ENCODE peak calls at places on chromosomes 4 and X, in four cellular contexts. One of them, this sample, is unnamed.

GRCh38 chr4:22491939-22492338 is 23.9 kb downstream of the ADGRA3 start:
- DNase-seq in A549: no peak
- DNase-seq in K562: no peak
- DNase-seq in HepG2: no peak
- DNase-seq in this sample: no peak

GRCh38 chr4:92994727-92995126 is 691.0 kb downstream of the GRID2 start:
- DNase-seq in K562: no peak
- DNase-seq in A549: no peak
- DNase-seq in HepG2: no peak
- DNase-seq in this sample: no peak

GRCh38 chr4:165965503-165965902 is 92.5 kb downstream of the TLL1 start:
- DNase-seq in K562: no peak
- DNase-seq in HepG2: peak
- DNase-seq in A549: no peak
- DNase-seq in this sample: no peak

GRCh38 chrX:108270280-108270679 is 167.9 kb downstream of the COL4A6 start:
- DNase-seq in A549: peak
- DNase-seq in HepG2: no peak
- DNase-seq in K562: no peak
- DNase-seq in this sample: no peak

GRCh38 chr4:110361921-110362320 is 114.0 kb upstream of the ENPEP start:
- DNase-seq in K562: no peak
- DNase-seq in A549: no peak
- DNase-seq in HepG2: no peak
- DNase-seq in this sample: no peak

GRCh38 chr4:152437561-152437960 is 98.3 kb downstream of the FBXW7 start:
- DNase-seq in K562: no peak
- DNase-seq in HepG2: no peak
- DNase-seq in A549: no peak
- DNase-seq in this sample: no peak

GRCh38 chrX:103253608-103254007 is 1.3 kb downstream of the TCEAL8 start:
- DNase-seq in K562: peak
- DNase-seq in HepG2: no peak
- DNase-seq in A549: no peak
- DNase-seq in this sample: no peak

GRCh38 chr4:148203056-148203898 is 238.9 kb downstream of the NR3C2 start:
- DNase-seq in HepG2: no peak
- DNase-seq in A549: no peak
- DNase-seq in K562: no peak
- DNase-seq in this sample: no peak

GRCh38 chrX:45196701-45197100 is 4.0 kb downstream of the DIPK2B start:
- DNase-seq in A549: no peak
- DNase-seq in HepG2: no peak
- DNase-seq in K562: no peak
- DNase-seq in this sample: no peak

GRCh38 chr4:111807556-111807955 is 337.7 kb upstream of the FAM241A start:
- DNase-seq in HepG2: no peak
- DNase-seq in K562: no peak
- DNase-seq in A549: no peak
- DNase-seq in this sample: no peak

GRCh38 chr4:138671606-138672084 is 343.9 kb upstream of the NOCT start:
- DNase-seq in HepG2: no peak
- DNase-seq in K562: peak
- DNase-seq in A549: no peak
- DNase-seq in this sample: no peak

GRCh38 chr4:138671106-138671505 is 344.5 kb upstream of the NOCT start:
- DNase-seq in K562: no peak
- DNase-seq in A549: no peak
- DNase-seq in HepG2: no peak
- DNase-seq in this sample: no peak

GRCh38 chr4:138670681-138671080 is 344.9 kb upstream of the NOCT start:
- DNase-seq in K562: no peak
- DNase-seq in HepG2: no peak
- DNase-seq in A549: no peak
- DNase-seq in this sample: no peak

GRCh38 chr4:138673053-138673452 is 342.5 kb upstream of the NOCT start:
- DNase-seq in A549: no peak
- DNase-seq in K562: no peak
- DNase-seq in HepG2: peak
- DNase-seq in this sample: no peak

GRCh38 chr4:138672393-138672976 is 343.1 kb upstream of the NOCT start:
- DNase-seq in K562: no peak
- DNase-seq in HepG2: no peak
- DNase-seq in A549: no peak
- DNase-seq in this sample: peak
- TF ChIP-seq JUNB in K562: no peak
- TF ChIP-seq JUNB in HepG2: no peak
- TF ChIP-seq JUNB in A549: no peak
- TF ChIP-seq JUNB in this sample: peak

DNA sequence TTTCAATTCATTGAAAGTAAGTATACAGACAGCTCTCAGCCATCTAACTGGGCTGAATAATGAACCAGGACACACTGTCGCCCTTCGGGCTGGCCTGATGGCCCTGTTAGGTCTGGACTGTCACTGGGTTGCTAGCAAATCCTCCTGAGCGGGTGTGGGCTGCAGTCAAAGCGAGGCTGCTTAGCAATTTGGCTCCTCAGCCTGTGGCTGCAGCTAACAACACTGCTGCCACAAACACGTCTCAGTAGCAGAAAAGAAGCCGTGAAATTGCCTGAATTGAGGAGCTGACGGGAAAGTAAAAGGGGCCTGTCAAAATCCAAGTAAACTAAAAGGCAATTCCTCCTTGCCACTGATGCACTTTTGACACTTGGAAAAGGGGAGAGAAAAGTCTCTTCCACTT is 72.8 kb downstream of the SMIM20 start:
- DNase-seq in HepG2: no peak
- DNase-seq in A549: no peak
- DNase-seq in K562: no peak
- DNase-seq in this sample: no peak
- TF ChIP-seq BHLHE40 in HepG2: no peak
- TF ChIP-seq BHLHE40 in A549: no peak
- TF ChIP-seq BHLHE40 in K562: no peak
- TF ChIP-seq BHLHE40 in this sample: no peak

DNA sequence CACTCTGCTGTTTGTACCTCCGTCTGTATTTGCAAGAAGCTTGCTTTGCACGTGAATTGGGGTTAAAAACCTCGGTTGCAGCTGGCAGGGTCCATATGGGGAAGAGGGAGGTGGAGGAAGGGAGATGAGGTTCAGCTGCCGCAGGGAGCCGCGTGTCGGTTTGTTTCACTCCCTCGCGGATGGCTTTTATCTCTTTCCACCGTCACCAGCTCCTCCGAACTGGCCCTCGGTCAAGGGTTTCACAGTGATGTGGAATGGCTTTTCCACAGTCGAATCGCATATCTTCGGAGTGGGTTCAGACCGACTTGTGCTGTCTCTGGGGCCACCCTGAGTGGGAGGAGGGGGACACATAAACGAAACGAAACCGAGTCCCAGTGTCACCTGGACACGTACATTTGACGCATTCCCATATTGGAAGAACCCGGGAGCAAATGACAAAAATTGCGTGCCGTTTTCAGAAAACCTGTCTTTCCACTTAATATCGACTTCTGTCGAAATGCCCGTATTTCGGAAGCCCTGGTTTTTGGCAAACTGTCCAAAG is 929 bp downstream of the ZBTB33 start:
- DNase-seq in K562: peak
- DNase-seq in HepG2: peak
- DNase-seq in A549: peak
- DNase-seq in this sample: no peak
- TF ChIP-seq JUNB in K562: no peak
- TF ChIP-seq JUNB in HepG2: no peak
- TF ChIP-seq JUNB in A549: no peak
- TF ChIP-seq JUNB in this sample: no peak

DNA sequence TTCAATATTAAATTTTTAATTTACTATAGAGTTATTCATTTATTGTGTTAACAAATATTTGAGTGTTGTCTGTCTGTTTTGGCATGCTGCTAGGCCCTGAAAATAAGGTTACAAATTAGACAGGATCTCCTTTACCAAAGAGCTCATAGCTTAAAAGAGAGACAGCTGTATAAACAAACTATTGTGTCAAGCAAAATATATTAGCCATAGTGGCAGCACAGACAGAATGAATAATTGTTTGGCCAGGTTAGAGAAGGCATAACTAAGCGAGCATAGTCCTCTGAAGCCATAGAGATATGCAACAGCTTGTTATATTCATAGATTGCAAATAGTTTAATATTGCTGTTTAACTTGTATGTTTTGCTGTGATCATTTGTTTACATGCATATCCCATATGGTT is 66.7 kb upstream of the NDUFC1 start:
- DNase-seq in A549: no peak
- DNase-seq in HepG2: no peak
- DNase-seq in K562: no peak
- DNase-seq in this sample: no peak
- TF ChIP-seq BHLHE40 in A549: no peak
- TF ChIP-seq BHLHE40 in HepG2: no peak
- TF ChIP-seq BHLHE40 in K562: no peak
- TF ChIP-seq BHLHE40 in this sample: no peak